ENCODE peak calls at places on chromosome 21, in five cellular contexts. One of them, this sample, is unnamed.

GRCh38 chr21:43905726-43906455 is 40.9 kb downstream of the AGPAT3 start:
- DNase-seq in A549: no peak
- DNase-seq in GM12878: no peak
- DNase-seq in H1: no peak
- DNase-seq in HepG2: no peak
- DNase-seq in this sample: no peak

GRCh38 chr21:34186119-34186719 is 112.8 kb downstream of the MRPS6 start:
- DNase-seq in A549: no peak
- DNase-seq in GM12878: no peak
- DNase-seq in H1: no peak
- DNase-seq in HepG2: no peak
- DNase-seq in this sample: peak

GRCh38 chr21:40433575-40433974 is 413.4 kb downstream of the DSCAM start:
- DNase-seq in A549: no peak
- DNase-seq in GM12878: no peak
- DNase-seq in H1: no peak
- DNase-seq in HepG2: no peak
- DNase-seq in this sample: no peak

GRCh38 chr21:28396421-28396820 is 596.3 kb downstream of the LTN1 start:
- DNase-seq in A549: no peak
- DNase-seq in GM12878: no peak
- DNase-seq in H1: no peak
- DNase-seq in HepG2: no peak
- DNase-seq in this sample: no peak

GRCh38 chr21:34261841-34262832 is 101.7 kb upstream of the KCNE2 start:
- DNase-seq in A549: no peak
- DNase-seq in GM12878: no peak
- DNase-seq in H1: no peak
- DNase-seq in HepG2: no peak
- DNase-seq in this sample: no peak

GRCh38 chr21:31213787-31214186 is 130.3 kb downstream of the TIAM1 start:
- DNase-seq in A549: no peak
- DNase-seq in GM12878: no peak
- DNase-seq in H1: no peak
- DNase-seq in HepG2: no peak
- DNase-seq in this sample: no peak

GRCh38 chr21:30326390-30326789 is 6.3 kb upstream of the KRTAP26-1 start:
- DNase-seq in A549: no peak
- DNase-seq in GM12878: no peak
- DNase-seq in H1: no peak
- DNase-seq in HepG2: no peak
- DNase-seq in this sample: no peak

GRCh38 chr21:14356771-14357170 is 26.2 kb downstream of the HSPA13 start:
- DNase-seq in A549: no peak
- DNase-seq in GM12878: no peak
- DNase-seq in H1: no peak
- DNase-seq in HepG2: no peak
- DNase-seq in this sample: no peak

GRCh38 chr21:26843912-26844257 is 1.3 kb downstream of the ADAMTS1 start:
- DNase-seq in A549: peak
- DNase-seq in GM12878: no peak
- DNase-seq in H1: no peak
- DNase-seq in HepG2: no peak
- DNase-seq in this sample: no peak

GRCh38 chr21:26191609-26192008 is 21.0 kb upstream of the APP start:
- DNase-seq in A549: no peak
- DNase-seq in GM12878: no peak
- DNase-seq in H1: no peak
- DNase-seq in HepG2: no peak
- DNase-seq in this sample: no peak

GRCh38 chr21:25635310-25635709 is 3.7 kb upstream of the JAM2 start:
- DNase-seq in A549: no peak
- DNase-seq in GM12878: no peak
- DNase-seq in H1: no peak
- DNase-seq in HepG2: no peak
- DNase-seq in this sample: no peak

GRCh38 chr21:26115346-26115745 is 55.2 kb downstream of the APP start:
- DNase-seq in A549: peak
- DNase-seq in GM12878: no peak
- DNase-seq in H1: no peak
- DNase-seq in HepG2: no peak
- DNase-seq in this sample: no peak

GRCh38 chr21:16069713-16070112 is 339.9 kb downstream of the USP25 start:
- DNase-seq in A549: no peak
- DNase-seq in GM12878: no peak
- DNase-seq in H1: no peak
- DNase-seq in HepG2: no peak
- DNase-seq in this sample: no peak

GRCh38 chr21:16002872-16003466 is 273.2 kb downstream of the USP25 start:
- DNase-seq in A549: peak
- DNase-seq in GM12878: no peak
- DNase-seq in H1: no peak
- DNase-seq in HepG2: no peak
- DNase-seq in this sample: no peak

GRCh38 chr21:37914211-37914900 is 1.9 kb downstream of the KCNJ6 start:
- DNase-seq in A549: no peak
- DNase-seq in GM12878: no peak
- DNase-seq in H1: peak
- DNase-seq in HepG2: no peak
- DNase-seq in this sample: peak

DNA sequence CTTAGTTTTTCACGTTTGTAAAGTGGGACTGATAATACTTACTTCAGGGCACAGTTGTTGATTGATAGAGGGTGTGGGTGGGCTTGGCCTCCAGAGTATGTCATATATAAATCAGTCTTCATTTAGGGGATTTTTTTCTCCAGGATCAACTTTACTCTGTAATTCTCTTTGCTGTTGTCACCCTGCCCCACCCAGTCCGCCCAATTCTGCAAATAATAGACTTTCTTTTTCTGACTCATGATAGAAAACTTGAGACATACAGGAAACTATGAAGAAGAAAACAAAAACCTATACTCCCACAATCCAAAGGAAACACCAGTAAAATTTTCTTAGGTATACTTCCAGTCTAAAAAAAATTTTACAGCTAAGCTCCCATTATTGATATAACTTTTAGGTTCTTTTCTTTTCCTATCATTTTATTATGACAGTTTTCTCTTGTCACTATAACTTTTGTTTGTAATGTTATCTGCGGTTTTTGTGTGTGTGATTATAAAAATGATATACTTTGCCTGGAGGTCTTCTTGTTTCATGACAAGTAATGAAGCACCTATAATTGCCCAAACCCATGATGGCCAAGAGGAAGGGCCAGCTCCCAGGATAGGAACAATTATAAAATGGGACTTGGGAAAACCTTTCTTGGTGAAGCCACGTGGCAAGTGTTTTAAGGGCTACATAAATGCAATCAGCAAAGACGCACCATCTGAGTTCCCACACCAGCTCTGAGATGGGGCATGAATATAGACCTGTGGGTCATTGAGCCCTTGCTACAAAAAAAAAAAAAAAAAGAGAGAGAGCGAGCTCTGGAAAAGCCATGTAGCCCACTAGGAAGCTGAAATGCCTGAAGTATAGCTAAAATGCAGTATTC is 462.4 kb upstream of the RUNX1 start:
- DNase-seq in A549: no peak
- DNase-seq in GM12878: no peak
- DNase-seq in H1: no peak
- DNase-seq in HepG2: no peak
- DNase-seq in this sample: no peak
- TF ChIP-seq HDAC2 in A549: no peak
- TF ChIP-seq HDAC2 in GM12878: no peak
- TF ChIP-seq HDAC2 in H1: no peak
- TF ChIP-seq HDAC2 in HepG2: no peak
- TF ChIP-seq HDAC2 in this sample: no peak

DNA sequence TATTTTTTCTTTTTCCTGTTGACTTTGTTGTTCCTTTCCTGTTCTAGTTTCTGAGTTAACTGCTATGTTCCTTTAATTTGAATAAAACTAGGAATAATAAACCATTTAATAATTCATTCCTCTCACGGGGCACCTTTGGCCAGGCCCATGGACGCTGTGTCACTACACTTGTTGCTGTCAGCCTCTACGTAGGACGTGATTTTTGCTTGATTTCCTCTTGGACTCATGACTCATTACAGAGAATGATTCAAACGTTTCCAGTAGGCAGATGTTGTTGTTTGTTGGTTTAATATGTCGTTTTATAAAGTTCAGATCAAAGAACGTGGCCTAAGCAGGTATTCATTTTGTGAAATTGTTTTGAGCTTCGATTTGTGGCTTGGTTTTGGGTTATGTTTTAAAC is 9.1 kb upstream of the SLC19A1 start:
- DNase-seq in A549: peak
- DNase-seq in GM12878: peak
- DNase-seq in H1: no peak
- DNase-seq in HepG2: no peak
- DNase-seq in this sample: no peak
- TF ChIP-seq HDAC2 in A549: no peak
- TF ChIP-seq HDAC2 in GM12878: no peak
- TF ChIP-seq HDAC2 in H1: no peak
- TF ChIP-seq HDAC2 in HepG2: no peak
- TF ChIP-seq HDAC2 in this sample: no peak

DNA sequence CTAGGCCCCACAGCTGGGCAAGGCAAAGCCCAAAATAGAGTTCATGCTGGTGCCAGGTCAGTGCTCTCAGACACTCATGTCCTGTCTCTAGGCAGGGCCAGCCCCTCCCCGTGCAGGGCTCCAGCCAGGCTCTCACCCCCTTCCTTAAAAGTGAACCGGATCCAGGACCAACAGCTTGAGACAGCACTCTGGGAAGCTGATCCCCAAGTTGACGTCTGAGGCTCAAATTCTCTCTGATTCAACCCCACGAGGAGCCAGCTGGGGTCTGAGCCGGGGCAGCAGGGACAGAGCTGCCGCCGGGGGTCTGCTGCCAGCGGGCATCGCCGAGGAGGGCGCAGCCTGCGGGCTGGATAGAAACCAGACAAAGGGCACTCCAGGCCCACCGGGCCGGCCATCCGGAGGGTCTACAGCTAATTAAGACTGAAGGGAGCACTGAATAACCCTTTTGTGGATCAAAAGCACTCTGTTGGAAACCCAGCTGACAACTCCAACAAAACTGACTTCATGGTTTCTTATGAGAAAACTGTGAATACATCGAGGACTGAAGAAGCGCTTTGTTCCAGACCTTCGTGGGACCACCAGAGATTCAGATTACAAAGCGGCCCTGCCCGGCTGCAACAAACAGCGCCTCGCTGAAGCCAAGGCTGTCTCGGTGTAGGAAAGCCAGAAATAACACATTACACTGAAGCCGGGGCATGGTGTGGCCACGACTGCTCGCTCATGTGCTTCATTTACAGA is 95.8 kb downstream of the PSMG1 start:
- DNase-seq in A549: no peak
- DNase-seq in GM12878: no peak
- DNase-seq in H1: no peak
- DNase-seq in HepG2: no peak
- DNase-seq in this sample: no peak
- TF ChIP-seq HDAC2 in A549: no peak
- TF ChIP-seq HDAC2 in GM12878: no peak
- TF ChIP-seq HDAC2 in H1: no peak
- TF ChIP-seq HDAC2 in HepG2: no peak
- TF ChIP-seq HDAC2 in this sample: no peak

DNA sequence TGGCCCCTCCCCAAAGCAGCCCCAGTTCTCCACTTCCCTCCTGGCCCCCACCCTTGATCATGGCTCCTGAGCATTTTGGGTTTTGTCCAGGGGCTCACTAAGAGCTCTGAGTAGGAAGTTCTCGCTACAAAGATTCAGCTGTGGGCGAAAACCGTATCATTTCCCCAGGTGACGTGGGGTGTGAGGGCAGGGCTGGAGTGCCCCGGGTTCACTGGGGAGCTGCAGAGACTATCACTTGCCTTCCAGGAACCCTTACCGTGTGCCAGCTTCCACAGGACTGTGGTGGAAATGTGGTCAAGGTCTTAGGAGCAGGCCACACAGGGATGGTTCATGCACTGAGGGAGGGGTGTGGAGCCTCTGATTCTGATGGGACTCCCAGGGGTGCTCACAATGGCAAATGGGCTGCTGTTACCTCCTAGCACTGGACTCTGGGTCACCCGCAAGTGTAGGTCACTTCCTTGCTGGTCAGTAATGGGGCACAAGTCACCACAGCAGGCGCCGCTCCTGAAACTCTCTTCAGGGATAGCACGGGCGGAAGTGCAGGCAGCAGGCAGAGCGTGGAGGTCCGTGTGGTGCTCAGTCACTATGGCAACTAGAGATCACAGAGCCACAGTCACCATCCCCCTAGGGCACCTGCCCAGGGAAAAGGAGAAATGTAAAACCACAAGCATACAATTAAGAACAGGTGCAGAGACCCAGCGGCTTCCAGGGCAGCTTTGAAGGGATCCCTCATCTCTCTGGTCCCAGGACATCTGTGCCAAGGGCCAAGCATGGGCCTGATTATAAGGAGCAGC is 35.4 kb downstream of the RSPH1 start:
- DNase-seq in A549: no peak
- DNase-seq in GM12878: peak
- DNase-seq in H1: no peak
- DNase-seq in HepG2: no peak
- DNase-seq in this sample: no peak
- TF ChIP-seq HDAC2 in A549: no peak
- TF ChIP-seq HDAC2 in GM12878: no peak
- TF ChIP-seq HDAC2 in H1: no peak
- TF ChIP-seq HDAC2 in HepG2: no peak
- TF ChIP-seq HDAC2 in this sample: no peak

GRCh38 chr21:36079010-36079649 is 9.3 kb downstream of the CBR1 start:
- DNase-seq in A549: no peak
- DNase-seq in GM12878: no peak
- DNase-seq in H1: no peak
- DNase-seq in HepG2: no peak
- DNase-seq in this sample: peak
- TF ChIP-seq HDAC2 in A549: no peak
- TF ChIP-seq HDAC2 in GM12878: no peak
- TF ChIP-seq HDAC2 in H1: no peak
- TF ChIP-seq HDAC2 in HepG2: no peak
- TF ChIP-seq HDAC2 in this sample: no peak

DNA sequence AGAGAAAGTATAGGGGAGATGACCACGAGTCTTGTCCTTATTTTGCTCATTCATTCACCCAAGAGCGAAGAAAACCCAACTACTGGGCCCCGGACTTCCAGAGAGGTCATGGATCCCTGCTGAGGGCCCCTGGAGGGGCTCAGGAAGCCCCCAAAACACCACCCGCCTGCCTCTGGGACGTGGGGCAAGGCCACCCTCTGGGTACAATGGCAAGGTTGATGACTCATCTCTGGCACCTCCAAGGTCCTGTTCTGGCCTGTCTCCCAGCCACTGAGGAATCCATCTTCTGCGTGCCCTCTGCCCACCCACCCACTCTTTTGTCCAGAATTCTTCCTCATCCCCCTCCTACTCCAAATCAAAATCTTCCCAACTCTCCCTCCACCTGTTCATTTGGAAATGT is 21.3 kb upstream of the PRDM15 start:
- DNase-seq in A549: no peak
- DNase-seq in GM12878: no peak
- DNase-seq in H1: no peak
- DNase-seq in HepG2: no peak
- DNase-seq in this sample: no peak
- TF ChIP-seq HDAC2 in A549: no peak
- TF ChIP-seq HDAC2 in GM12878: no peak
- TF ChIP-seq HDAC2 in H1: no peak
- TF ChIP-seq HDAC2 in HepG2: no peak
- TF ChIP-seq HDAC2 in this sample: no peak